ENCODE peak calls at places on chromosome 10, in four cellular contexts. D is NCI-H748 treated with DMSO at 0.1 percent for 48 hours, G is NCI-H446, X is thoracic aorta. U is an unnamed sample.

GRCh38 chr10:78868048-78868447 is 200.7 kb upstream of the ZMIZ1 start:
- DNase-seq in D (no peak), G (no peak), X (no peak), U (no peak)

GRCh38 chr10:70337201-70337651 is 45.2 kb downstream of the LRRC20 start:
- DNase-seq in D (no peak), G (no peak), X (no peak), U (no peak)

GRCh38 chr10:124743188-124744046 is 761 bp downstream of the FAM53B start:
- DNase-seq in D (no peak), G (no peak), X (no peak), U (peak)

GRCh38 chr10:84076540-84077195 is 62.6 kb upstream of the GHITM start:
- DNase-seq in D (no peak), G (no peak), X (no peak), U (no peak)

GRCh38 chr10:57664815-57665214 is 602.9 kb downstream of the IPMK start:
- DNase-seq in D (no peak), G (no peak), X (no peak), U (no peak)

GRCh38 chr10:124678566-124679240 is 65.5 kb downstream of the FAM53B start:
- DNase-seq in D (no peak), G (no peak), X (no peak), U (no peak)

GRCh38 chr10:50417906-50418697 is 166.8 kb upstream of the ASAH2 start:
- DNase-seq in D (no peak), G (no peak), X (peak), U (peak)

GRCh38 chr10:132293416-132294195 is 14.1 kb downstream of the STK32C start:
- DNase-seq in D (no peak), G (no peak), X (no peak), U (no peak)

GRCh38 chr10:27745380-27745718 is 270 bp downstream of the MKX start:
- DNase-seq in D (no peak), G (no peak), X (no peak), U (no peak)

GRCh38 chr10:74839708-74840107 is 13.3 kb downstream of the KAT6B start:
- DNase-seq in D (no peak), G (no peak), X (no peak), U (no peak)

GRCh38 chr10:22824984-22825383 is 102.9 kb upstream of the ARMC3 start:
- DNase-seq in D (no peak), G (no peak), X (no peak), U (peak)

GRCh38 chr10:131101011-131101410 is 210.5 kb downstream of the TCERG1L start:
- DNase-seq in D (no peak), G (no peak), X (no peak), U (no peak)

GRCh38 chr10:69337312-69338132 is 59.2 kb downstream of the HK1 start:
- DNase-seq in D (no peak), G (peak), X (no peak), U (no peak)

GRCh38 chr10:62231371-62231770 is 37.3 kb downstream of the RTKN2 start:
- DNase-seq in D (no peak), G (no peak), X (no peak), U (no peak)

GRCh38 chr10:47013469-47014169 is 102.4 kb downstream of the PTPN20 start:
- DNase-seq in D (no peak), G (no peak), X (no peak), U (no peak)

GRCh38 chr10:24858244-24858907 is 94.0 kb downstream of the PRTFDC1 start:
- DNase-seq in D (no peak), G (no peak), X (no peak), U (peak)

GRCh38 chr10:30980951-30981616 is 50.6 kb downstream of the ZNF438 start:
- DNase-seq in D (no peak), G (peak), X (peak), U (no peak)

GRCh38 chr10:44747593-44748172 is 163.5 kb upstream of the TMEM72 start:
- DNase-seq in D (no peak), G (no peak), X (no peak), U (no peak)

GRCh38 chr10:21495002-21495685 is 30.3 kb downstream of the SKIDA1 start:
- DNase-seq in D (no peak), G (no peak), X (no peak), U (no peak)

GRCh38 chr10:17668435-17669184 is 24.7 kb downstream of the STAM start:
- DNase-seq in D (no peak), G (no peak), X (no peak), U (no peak)

GRCh38 chr10:91800192-91800591 is 2.0 kb downstream of the TNKS2 start:
- DNase-seq in D (no peak), G (no peak), X (no peak), U (no peak)

GRCh38 chr10:36042135-36042534 is 400.0 kb upstream of the FZD8 start:
- DNase-seq in D (no peak), G (no peak), X (no peak), U (no peak)

GRCh38 chr10:110137142-110137545 is 70.3 kb upstream of the MXI1 start:
- DNase-seq in D (peak), G (peak), X (no peak), U (no peak)

U was measured in nephron progenitor cell.